ENCODE peak calls at places on chromosomes 13 and 19, in seven cellular contexts. O is HCT116, G is H1, U is HepG2, L is K562, P is SK-N-SH, R is GM12878. V is an unnamed sample.

GRCh38 chr13:60288569-60288968 is 108.5 kb upstream of the TDRD3 start:
- DNase-seq in O (no peak), G (no peak), U (no peak), L (no peak), P (no peak), R (no peak), V (no peak)

GRCh38 chr19:3366761-3367571 is 583 bp downstream of the NFIC start:
- DNase-seq in O (no peak), G (no peak), U (no peak), L (peak), P (peak), R (no peak), V (peak)

GRCh38 chr19:2376784-2377519 is 16.9 kb downstream of the TMPRSS9 start:
- DNase-seq in O (no peak), G (no peak), U (no peak), L (no peak), P (no peak), R (no peak), V (no peak)

GRCh38 chr19:58480831-58481230 is 4.7 kb downstream of the ZNF446 start:
- DNase-seq in O (no peak), G (no peak), U (no peak), L (no peak), P (no peak), R (no peak), V (no peak)

GRCh38 chr13:51858433-51859247 is 3.1 kb upstream of the CCDC70 start:
- DNase-seq in O (no peak), G (no peak), U (peak), L (no peak), P (no peak), R (no peak), V (no peak)

GRCh38 chr19:17346109-17346671 is 8.8 kb downstream of the GTPBP3 start:
- DNase-seq in O (peak), G (peak), U (peak), L (peak), P (peak), R (peak), V (peak)

GRCh38 chr19:39997595-39998216 is 846 bp downstream of the ZNF546 start:
- DNase-seq in O (no peak), G (no peak), U (peak), L (no peak), P (peak), R (no peak), V (no peak)

GRCh38 chr13:109628251-109628699 is 158.1 kb downstream of the IRS2 start:
- DNase-seq in O (no peak), G (no peak), U (no peak), L (no peak), P (no peak), R (no peak), V (no peak)

GRCh38 chr19:48554385-48555091 is 2.6 kb downstream of the SULT2B1 start:
- DNase-seq in O (no peak), G (peak), U (peak), L (no peak), P (no peak), R (no peak), V (no peak)

DNA sequence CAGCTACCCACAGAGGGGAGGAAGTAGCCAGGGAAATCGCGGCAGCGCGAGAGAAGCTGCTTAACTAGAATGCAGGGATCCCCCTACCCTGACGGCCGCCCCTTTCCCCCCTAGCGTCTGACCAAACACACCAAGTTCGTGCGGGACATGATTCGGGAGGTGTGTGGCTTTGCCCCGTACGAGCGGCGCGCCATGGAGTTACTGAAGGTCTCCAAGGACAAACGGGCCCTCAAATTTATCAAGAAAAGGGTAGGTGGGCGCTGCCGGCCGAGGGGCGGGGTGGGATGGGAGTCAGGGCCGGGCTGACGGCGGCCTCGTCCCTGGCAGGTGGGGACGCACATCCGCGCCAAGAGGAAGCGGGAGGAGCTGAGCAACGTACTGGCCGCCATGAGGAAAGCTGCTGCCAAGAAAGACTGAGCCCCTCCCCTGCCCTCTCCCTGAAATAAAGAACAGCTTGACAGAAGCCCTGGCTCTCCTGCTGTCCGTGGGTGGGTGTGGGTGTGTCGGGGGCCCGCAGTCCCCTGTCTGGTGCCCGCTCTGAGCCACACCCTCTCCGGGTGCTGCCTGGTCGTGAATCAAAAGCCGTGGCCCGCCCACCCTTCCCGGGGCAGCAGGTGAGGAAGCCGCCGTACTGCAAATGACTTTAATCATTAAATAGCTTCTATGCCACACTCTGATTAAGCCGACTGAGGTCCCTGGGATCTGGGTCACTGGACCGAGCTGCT is 1.3 kb downstream of the RPL36 start:
- DNase-seq in O (no peak), G (no peak), U (no peak), L (peak), P (peak), R (no peak), V (no peak)
- TF ChIP-seq JUND in O (no peak), G (no peak), U (no peak), L (no peak), P (peak), R (no peak), V (no peak)

DNA sequence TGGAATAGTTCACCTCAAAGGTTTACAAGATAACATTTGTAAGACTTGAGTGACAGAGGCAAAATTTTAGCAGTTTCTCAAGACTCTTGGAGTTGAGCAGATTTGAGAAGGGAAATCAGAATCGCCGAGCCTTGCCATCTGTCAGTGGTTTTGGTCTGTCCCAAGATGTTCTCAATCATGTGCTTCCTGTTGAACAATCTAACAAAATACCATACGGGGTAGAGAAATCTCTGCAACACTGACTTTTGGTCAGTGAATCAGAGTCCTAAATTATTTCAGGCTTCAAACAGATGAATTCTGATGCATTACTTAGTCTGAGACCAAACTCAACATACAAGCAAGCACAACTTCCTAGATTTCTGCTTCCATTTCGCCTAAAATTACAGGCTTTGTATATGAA is 3.8 kb downstream of the KCTD12 start:
- DNase-seq in O (no peak), G (no peak), U (no peak), L (no peak), P (no peak), R (no peak), V (no peak)
- TF ChIP-seq JUND in O (no peak), G (no peak), U (no peak), L (no peak), P (no peak), R (no peak), V (no peak)

GRCh38 chr13:99357920-99358319 is 50.7 kb upstream of the GPR183 start:
- DNase-seq in O (no peak), G (no peak), U (no peak), L (no peak), P (no peak), R (no peak), V (no peak)
- TF ChIP-seq JUND in O (no peak), G (no peak), U (no peak), L (no peak), P (no peak), R (no peak), V (no peak)

GRCh38 chr19:51196181-51196580 is 28.7 kb upstream of the CD33 start:
- DNase-seq in O (no peak), G (no peak), U (no peak), L (peak), P (no peak), R (no peak), V (peak)
- TF ChIP-seq JUND in O (no peak), G (no peak), U (no peak), L (no peak), P (no peak), R (no peak), V (no peak)

GRCh38 chr19:990119-990571 is 6.0 kb downstream of the WDR18 start:
- DNase-seq in O (no peak), G (no peak), U (no peak), L (no peak), P (no peak), R (no peak), V (no peak)

GRCh38 chr19:988510-988909 is 4.4 kb downstream of the WDR18 start:
- DNase-seq in O (no peak), G (no peak), U (no peak), L (no peak), P (no peak), R (no peak), V (no peak)

GRCh38 chr19:990746-991145 is 6.6 kb downstream of the WDR18 start:
- DNase-seq in O (no peak), G (no peak), U (no peak), L (no peak), P (no peak), R (no peak), V (no peak)

GRCh38 chr19:988081-988480 is 3.9 kb downstream of the WDR18 start:
- DNase-seq in O (no peak), G (no peak), U (no peak), L (no peak), P (no peak), R (no peak), V (no peak)

GRCh38 chr19:989381-990081 is 5.4 kb downstream of the WDR18 start:
- DNase-seq in O (no peak), G (no peak), U (no peak), L (no peak), P (no peak), R (no peak), V (no peak)
- TF ChIP-seq JUND in O (no peak), G (no peak), U (no peak), L (no peak), P (no peak), R (no peak), V (no peak)

GRCh38 chr19:41999071-41999877 is 5.2 kb upstream of the ATP1A3 start:
- DNase-seq in O (no peak), G (no peak), U (no peak), L (no peak), P (peak), R (no peak), V (no peak)

GRCh38 chr19:41999878-42000208 is 5.8 kb upstream of the ATP1A3 start:
- DNase-seq in O (no peak), G (no peak), U (no peak), L (no peak), P (peak), R (no peak), V (no peak)

GRCh38 chr19:41997121-41997850 is 3.3 kb upstream of the ATP1A3 start:
- DNase-seq in O (no peak), G (no peak), U (no peak), L (peak), P (peak), R (no peak), V (peak)

GRCh38 chr19:41997851-41998229 is 3.8 kb upstream of the ATP1A3 start:
- DNase-seq in O (no peak), G (no peak), U (no peak), L (no peak), P (peak), R (no peak), V (no peak)

DNA sequence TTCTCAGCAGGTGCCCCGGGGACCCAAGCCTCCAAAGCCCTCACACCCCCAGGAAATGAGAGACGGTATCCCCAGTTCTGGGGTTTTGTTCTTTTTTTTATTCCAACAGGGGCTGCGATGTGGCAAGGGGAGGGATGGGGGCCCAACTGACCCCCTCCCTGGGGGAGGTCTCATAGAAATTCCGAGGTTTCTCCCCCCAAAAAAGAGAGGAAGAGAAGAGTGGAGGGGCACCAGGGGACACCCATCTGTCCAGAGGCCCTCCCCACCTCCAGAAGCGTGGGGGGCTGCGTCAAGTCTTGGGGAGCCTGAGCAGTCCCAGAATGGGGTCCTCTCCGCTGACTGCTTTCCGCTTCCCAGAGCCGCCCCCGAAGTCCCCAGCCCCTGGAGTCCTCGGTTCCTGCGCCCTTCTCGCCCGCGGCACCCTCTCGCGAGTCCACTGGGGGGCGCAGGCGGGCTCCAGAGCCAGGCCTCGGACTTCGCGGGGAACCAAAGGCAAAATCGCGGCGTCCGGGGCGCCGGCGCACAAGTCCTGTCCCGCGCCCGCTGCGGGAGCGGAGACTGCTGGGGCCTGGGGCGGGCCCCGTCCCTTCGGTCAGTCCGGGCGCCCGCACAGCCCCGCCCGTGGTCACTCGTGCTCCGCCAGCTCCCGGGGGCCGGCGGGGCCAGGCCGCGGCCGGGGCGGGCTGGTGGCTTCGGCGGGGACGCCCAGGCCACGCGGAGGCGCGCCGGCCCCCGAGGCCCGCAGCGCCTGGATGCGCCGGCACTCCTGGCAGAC is 4.4 kb upstream of the ATP1A3 start:
- DNase-seq in O (peak), G (no peak), U (peak), L (peak), P (peak), R (no peak), V (no peak)
- TF ChIP-seq JUND in O (no peak), G (no peak), U (no peak), L (no peak), P (no peak), R (no peak), V (no peak)